ENCODE peak calls at places on chromosomes 12 and 14, in ten cellular contexts. K, E, Z, U, J, N, S, C, I and X are unnamed samples.

GRCh38 chr12:9787340-9787737 is 26.6 kb upstream of the CD69 start:
- DNase-seq in K (peak; percentile 26), E (no peak), Z (no peak), U (no peak), J (no peak), N (no peak), S (peak; percentile 20), C (no peak), I (no peak), X (no peak)

GRCh38 chr12:114920828-114921579 is 237.0 kb upstream of the TBX3 start:
- DNase-seq in K (no peak), E (no peak), Z (no peak), U (no peak), J (no peak), N (no peak), S (no peak), C (no peak), I (no peak), X (no peak)

GRCh38 chr12:3088251-3088650 is 11.1 kb downstream of the TSPAN9 start:
- DNase-seq in K (peak; percentile 48), E (no peak), Z (no peak), U (no peak), J (no peak), N (no peak), S (no peak), C (no peak), I (no peak), X (no peak)

GRCh38 chr12:810635-811415 is 58.4 kb downstream of the WNK1 start:
- DNase-seq in K (no peak), E (no peak), Z (no peak), U (no peak), J (no peak), N (no peak), S (no peak), C (no peak), I (no peak), X (no peak)

GRCh38 chr14:91911474-91912032 is 35.9 kb downstream of the FBLN5 start:
- DNase-seq in K (peak; percentile 64), E (no peak), Z (peak; percentile 58), U (peak; percentile 68), J (peak; percentile 56), N (peak; percentile 68), S (peak; percentile 5), C (no peak), I (peak; percentile 82), X (no peak)

GRCh38 chr12:57111046-57111698 is at the start of gene STAT6:
- DNase-seq in K (peak; percentile 86), E (peak; percentile 86), Z (peak; percentile 89), U (peak; percentile 87), J (peak; percentile 91), N (peak; percentile 90), S (peak; percentile 90), C (peak; percentile 92), I (peak; percentile 96), X (peak; percentile 88)

GRCh38 chr12:2294651-2295475 is 242.1 kb downstream of the CACNA1C start:
- DNase-seq in K (peak; percentile 41), E (no peak), Z (peak; percentile 45), U (no peak), J (peak; percentile 51), N (no peak), S (no peak), C (peak; percentile 87), I (no peak), X (no peak)

GRCh38 chr12:81255947-81256346 is 178.1 kb downstream of the ACSS3 start:
- DNase-seq in K (no peak), E (no peak), Z (no peak), U (no peak), J (no peak), N (no peak), S (no peak), C (no peak), I (no peak), X (no peak)

DNA sequence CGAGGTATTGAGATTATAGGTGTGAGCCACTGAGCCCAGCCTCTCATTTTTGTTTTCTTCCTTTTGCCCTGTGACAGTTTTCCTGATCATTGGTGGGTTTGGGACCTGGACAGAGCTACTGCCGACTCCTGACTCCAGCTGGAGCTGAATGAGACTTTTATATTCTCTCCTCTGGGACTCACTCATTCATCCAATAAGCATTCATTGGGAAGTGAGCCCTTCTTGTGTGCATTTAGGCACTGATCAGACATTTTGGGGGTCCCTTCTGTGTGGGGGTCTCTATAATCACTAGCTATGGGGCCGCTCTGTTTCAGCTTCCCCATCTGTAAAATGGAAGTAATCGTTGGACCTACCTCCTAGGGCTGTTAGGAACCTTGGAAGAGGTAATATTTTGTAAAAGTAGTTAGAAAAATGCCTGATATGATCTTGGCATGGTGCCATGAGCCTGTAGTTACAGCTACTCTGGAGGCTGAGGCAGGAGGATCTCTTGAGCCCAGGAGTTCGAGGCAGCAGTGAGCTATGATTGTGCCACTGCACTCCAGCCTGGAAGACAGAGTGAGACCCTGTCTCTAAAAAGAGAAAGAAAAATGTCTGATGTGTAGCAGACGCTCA is 7.2 kb downstream of the SH2B3 start:
- DNase-seq in K (no peak), E (no peak), Z (no peak), U (no peak), J (no peak), N (no peak), S (no peak), C (no peak), I (no peak), X (no peak)
- H3K27ac ChIP-seq in K (no peak overlapping the region), E (peak overlapping the region; percentile 50), Z (peak overlapping the region; percentile 41), U (peak overlapping the region; percentile 9), J (no peak overlapping the region), N (peak overlapping the region; percentile 97), S (peak overlapping the region; percentile 83), C (peak overlapping the region; percentile 95), I (no peak overlapping the region), X (peak overlapping the region; percentile 60)

GRCh38 chr14:90803249-90803648 is 13.0 kb downstream of the TTC7B start:
- DNase-seq in K (no peak), E (no peak), Z (no peak), U (no peak), J (no peak), N (no peak), S (no peak), C (no peak), I (no peak), X (no peak)

GRCh38 chr14:90805662-90806548 is 10.3 kb downstream of the TTC7B start:
- DNase-seq in K (no peak), E (no peak), Z (no peak), U (no peak), J (no peak), N (no peak), S (no peak), C (no peak), I (no peak), X (peak; percentile 81)

GRCh38 chr14:90807060-90807459 is 9.2 kb downstream of the TTC7B start:
- DNase-seq in K (no peak), E (no peak), Z (no peak), U (no peak), J (no peak), N (no peak), S (no peak), C (no peak), I (no peak), X (peak; percentile 64)

GRCh38 chr14:90804776-90805391 is 11.3 kb downstream of the TTC7B start:
- DNase-seq in K (no peak), E (no peak), Z (no peak), U (no peak), J (no peak), N (no peak), S (no peak), C (no peak), I (no peak), X (no peak)

GRCh38 chr14:90804292-90804671 is 11.9 kb downstream of the TTC7B start:
- DNase-seq in K (no peak), E (no peak), Z (no peak), U (no peak), J (no peak), N (no peak), S (no peak), C (no peak), I (no peak), X (no peak)
- H3K27ac ChIP-seq in K (peak overlapping the region; percentile 60), E (no peak overlapping the region), Z (no peak overlapping the region), U (no peak overlapping the region), J (no peak overlapping the region), N (no peak overlapping the region), S (no peak overlapping the region), C (peak overlapping the region; percentile 48), I (no peak overlapping the region), X (peak overlapping the region; percentile 21)

GRCh38 chr14:88227693-88228092 is 95.4 kb downstream of the KCNK10 start:
- DNase-seq in K (no peak), E (no peak), Z (no peak), U (no peak), J (no peak), N (no peak), S (no peak), C (no peak), I (no peak), X (no peak)

GRCh38 chr14:88231626-88232025 is 91.4 kb downstream of the KCNK10 start:
- DNase-seq in K (no peak), E (no peak), Z (no peak), U (no peak), J (no peak), N (no peak), S (no peak), C (no peak), I (no peak), X (no peak)

GRCh38 chr14:88229428-88229827 is 93.6 kb downstream of the KCNK10 start:
- DNase-seq in K (no peak), E (no peak), Z (no peak), U (no peak), J (no peak), N (no peak), S (no peak), C (no peak), I (no peak), X (no peak)

GRCh38 chr14:88228519-88229236 is 94.4 kb downstream of the KCNK10 start:
- DNase-seq in K (peak; percentile 52), E (no peak), Z (no peak), U (no peak), J (no peak), N (no peak), S (no peak), C (no peak), I (no peak), X (no peak)

DNA sequence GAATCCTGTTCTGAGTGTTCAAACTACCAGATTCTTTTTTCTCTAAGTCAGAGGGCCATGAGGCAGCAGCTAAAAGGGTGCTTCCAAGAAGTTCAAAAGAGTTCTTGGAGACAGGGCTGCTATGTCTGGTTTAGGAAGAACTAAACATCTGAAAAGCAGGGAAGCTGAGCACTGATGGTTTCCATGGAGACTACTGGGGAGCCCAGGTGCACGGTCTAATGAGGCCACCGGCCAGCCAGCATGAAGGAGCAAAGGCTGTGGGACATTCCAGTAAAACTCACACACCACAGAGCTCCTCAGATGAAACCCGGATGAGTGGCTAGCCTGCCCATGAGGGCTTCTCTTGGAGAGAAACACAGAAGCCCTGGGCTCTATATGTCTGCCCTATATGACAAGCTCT is 97.3 kb downstream of the KCNK10 start:
- DNase-seq in K (peak; percentile 6), E (no peak), Z (no peak), U (no peak), J (no peak), N (no peak), S (no peak), C (no peak), I (no peak), X (no peak)
- H3K27ac ChIP-seq in K (no peak overlapping the region), E (no peak overlapping the region), Z (no peak overlapping the region), U (no peak overlapping the region), J (no peak overlapping the region), N (no peak overlapping the region), S (no peak overlapping the region), C (no peak overlapping the region), I (no peak overlapping the region), X (no peak overlapping the region)

GRCh38 chr14:57262117-57262516 is 6.6 kb downstream of the EXOC5 start:
- DNase-seq in K (no peak), E (no peak), Z (no peak), U (no peak), J (no peak), N (no peak), S (no peak), C (no peak), I (no peak), X (no peak)

GRCh38 chr14:57268161-57269067 is at the start of the genes AP5M1 and EXOC5:
- DNase-seq in K (peak; percentile 97), E (peak; percentile 84), Z (peak; percentile 94), U (peak; percentile 94), J (peak; percentile 95), N (peak; percentile 93), S (peak; percentile 86), C (peak; percentile 98), I (peak; percentile 100), X (peak; percentile 97)

GRCh38 chr14:57261604-57262003 is 7.1 kb downstream of the EXOC5 start:
- DNase-seq in K (no peak), E (no peak), Z (no peak), U (no peak), J (no peak), N (no peak), S (no peak), C (no peak), I (no peak), X (no peak)

DNA sequence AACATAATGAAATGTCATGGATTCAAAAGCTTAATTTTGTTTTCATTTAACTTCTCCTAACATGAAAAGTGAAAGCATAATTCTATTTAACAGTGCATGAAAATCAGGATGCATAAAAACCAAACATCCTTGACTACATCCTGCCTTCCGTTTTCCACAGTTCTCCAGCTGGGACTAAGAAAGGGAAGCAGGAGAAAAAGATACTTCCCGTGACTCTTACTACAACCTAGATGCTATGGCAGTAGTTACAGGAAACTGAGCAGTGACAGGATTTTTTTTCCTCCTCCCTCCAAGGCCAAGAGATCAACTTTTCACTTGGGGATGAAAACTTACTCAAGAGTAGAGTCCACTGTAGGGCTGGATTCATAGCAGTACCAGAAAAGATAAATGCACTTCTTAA is 2.6 kb downstream of the EXOC5 start:
- DNase-seq in K (no peak), E (no peak), Z (no peak), U (no peak), J (no peak), N (no peak), S (no peak), C (no peak), I (no peak), X (no peak)
- H3K27ac ChIP-seq in K (no peak overlapping the region), E (no peak overlapping the region), Z (no peak overlapping the region), U (no peak overlapping the region), J (no peak overlapping the region), N (no peak overlapping the region), S (no peak overlapping the region), C (peak overlapping the region; percentile 58), I (peak overlapping the region; percentile 28), X (no peak overlapping the region)